ENCODE peak calls at places on chromosomes 3 and 15, in seven cellular contexts. One of them, this sample, is unnamed.
A peak's percentile ranks its signal among the peaks of the same experiment; 100 is the strongest.

GRCh38 chr15:58568157-58568571 is 136.4 kb downstream of the LIPC start:
- DNase-seq in HCT116: no peak
- DNase-seq in MM.1S: peak; percentile 22
- DNase-seq in GM23248: no peak
- DNase-seq in OCI-LY7: no peak
- DNase-seq in PC-9: peak; percentile 64
- DNase-seq in SK-N-SH: no peak
- DNase-seq in this sample: no peak

GRCh38 chr15:63985221-63986184 is 60.8 kb downstream of the DAPK2 start:
- DNase-seq in HCT116: no peak
- DNase-seq in MM.1S: no peak
- DNase-seq in GM23248: peak; percentile 41
- DNase-seq in OCI-LY7: no peak
- DNase-seq in PC-9: no peak
- DNase-seq in SK-N-SH: no peak
- DNase-seq in this sample: no peak

GRCh38 chr15:57440799-57441198 is 64.5 kb downstream of the CGNL1 start:
- DNase-seq in HCT116: no peak
- DNase-seq in MM.1S: peak; percentile 39
- DNase-seq in GM23248: peak; percentile 70
- DNase-seq in OCI-LY7: no peak
- DNase-seq in PC-9: no peak
- DNase-seq in SK-N-SH: no peak
- DNase-seq in this sample: no peak

GRCh38 chr3:122612706-122613105 is 35.3 kb downstream of the PARP15 start:
- DNase-seq in HCT116: no peak
- DNase-seq in MM.1S: no peak
- DNase-seq in GM23248: no peak
- DNase-seq in OCI-LY7: no peak
- DNase-seq in PC-9: no peak
- DNase-seq in SK-N-SH: no peak
- DNase-seq in this sample: no peak

GRCh38 chr3:160343132-160343531 is 55.9 kb downstream of the IFT80 start:
- DNase-seq in HCT116: no peak
- DNase-seq in MM.1S: peak; percentile 40
- DNase-seq in GM23248: peak; percentile 69
- DNase-seq in OCI-LY7: peak; percentile 23
- DNase-seq in PC-9: no peak
- DNase-seq in SK-N-SH: peak; percentile 5
- DNase-seq in this sample: peak; percentile 66

GRCh38 chr3:16329792-16330061 is 64.7 kb downstream of the OXNAD1 start:
- DNase-seq in HCT116: no peak
- DNase-seq in MM.1S: no peak
- DNase-seq in GM23248: no peak
- DNase-seq in OCI-LY7: no peak
- DNase-seq in PC-9: no peak
- DNase-seq in SK-N-SH: peak; percentile 54
- DNase-seq in this sample: no peak

GRCh38 chr3:3772920-3773319 is 26.3 kb upstream of the LRRN1 start:
- DNase-seq in HCT116: no peak
- DNase-seq in MM.1S: no peak
- DNase-seq in GM23248: no peak
- DNase-seq in OCI-LY7: no peak
- DNase-seq in PC-9: no peak
- DNase-seq in SK-N-SH: peak; percentile 47
- DNase-seq in this sample: no peak

GRCh38 chr3:170301404-170301803 is 56.1 kb upstream of the SKIL start:
- DNase-seq in HCT116: no peak
- DNase-seq in MM.1S: no peak
- DNase-seq in GM23248: peak; percentile 73
- DNase-seq in OCI-LY7: peak; percentile 7
- DNase-seq in PC-9: no peak
- DNase-seq in SK-N-SH: no peak
- DNase-seq in this sample: no peak

GRCh38 chr3:81581966-81582599 is 179.4 kb downstream of the GBE1 start:
- DNase-seq in HCT116: peak; percentile 15
- DNase-seq in MM.1S: peak; percentile 26
- DNase-seq in GM23248: peak; percentile 67
- DNase-seq in OCI-LY7: peak; percentile 34
- DNase-seq in PC-9: peak; percentile 24
- DNase-seq in SK-N-SH: peak; percentile 11
- DNase-seq in this sample: peak; percentile 82

GRCh38 chr15:62262305-62262941 is 97.3 kb upstream of the C2CD4B start:
- DNase-seq in HCT116: no peak
- DNase-seq in MM.1S: no peak
- DNase-seq in GM23248: no peak
- DNase-seq in OCI-LY7: no peak
- DNase-seq in PC-9: no peak
- DNase-seq in SK-N-SH: no peak
- DNase-seq in this sample: no peak

GRCh38 chr3:168024537-168024941 is 71.2 kb downstream of the GOLIM4 start:
- DNase-seq in HCT116: peak; percentile 82
- DNase-seq in MM.1S: peak; percentile 78
- DNase-seq in GM23248: peak; percentile 91
- DNase-seq in OCI-LY7: no peak
- DNase-seq in PC-9: peak; percentile 6
- DNase-seq in SK-N-SH: no peak
- DNase-seq in this sample: no peak

GRCh38 chr3:128006471-128007424 is 45.5 kb upstream of the SEC61A1 start:
- DNase-seq in HCT116: no peak
- DNase-seq in MM.1S: no peak
- DNase-seq in GM23248: peak; percentile 47
- DNase-seq in OCI-LY7: no peak
- DNase-seq in PC-9: no peak
- DNase-seq in SK-N-SH: peak; percentile 49
- DNase-seq in this sample: no peak

GRCh38 chr15:85414037-85414436 is 33.6 kb downstream of the AKAP13 start:
- DNase-seq in HCT116: no peak
- DNase-seq in MM.1S: no peak
- DNase-seq in GM23248: no peak
- DNase-seq in OCI-LY7: no peak
- DNase-seq in PC-9: no peak
- DNase-seq in SK-N-SH: no peak
- DNase-seq in this sample: no peak

GRCh38 chr3:114839476-114839875 is 307.6 kb downstream of the ZBTB20 start:
- DNase-seq in HCT116: no peak
- DNase-seq in MM.1S: no peak
- DNase-seq in GM23248: no peak
- DNase-seq in OCI-LY7: no peak
- DNase-seq in PC-9: no peak
- DNase-seq in SK-N-SH: no peak
- DNase-seq in this sample: no peak

GRCh38 chr3:106120334-106120733 is 251.5 kb upstream of the CBLB start:
- DNase-seq in HCT116: no peak
- DNase-seq in MM.1S: no peak
- DNase-seq in GM23248: peak; percentile 73
- DNase-seq in OCI-LY7: no peak
- DNase-seq in PC-9: no peak
- DNase-seq in SK-N-SH: no peak
- DNase-seq in this sample: no peak

GRCh38 chr15:65525622-65526021 is 4.6 kb upstream of the HACD3 start:
- DNase-seq in HCT116: no peak
- DNase-seq in MM.1S: no peak
- DNase-seq in GM23248: peak; percentile 36
- DNase-seq in OCI-LY7: no peak
- DNase-seq in PC-9: no peak
- DNase-seq in SK-N-SH: peak; percentile 24
- DNase-seq in this sample: no peak

GRCh38 chr15:94306700-94307650 is 75.6 kb downstream of the MCTP2 start:
- DNase-seq in HCT116: no peak
- DNase-seq in MM.1S: no peak
- DNase-seq in GM23248: peak; percentile 32
- DNase-seq in OCI-LY7: peak; percentile 91
- DNase-seq in PC-9: no peak
- DNase-seq in SK-N-SH: no peak
- DNase-seq in this sample: peak; percentile 61

GRCh38 chr15:90177012-90177411 is 24.1 kb upstream of the SEMA4B start:
- DNase-seq in HCT116: no peak
- DNase-seq in MM.1S: no peak
- DNase-seq in GM23248: no peak
- DNase-seq in OCI-LY7: no peak
- DNase-seq in PC-9: no peak
- DNase-seq in SK-N-SH: no peak
- DNase-seq in this sample: no peak

GRCh38 chr3:192570757-192571156 is 156.6 kb downstream of the FGF12 start:
- DNase-seq in HCT116: no peak
- DNase-seq in MM.1S: no peak
- DNase-seq in GM23248: peak; percentile 51
- DNase-seq in OCI-LY7: no peak
- DNase-seq in PC-9: no peak
- DNase-seq in SK-N-SH: no peak
- DNase-seq in this sample: no peak

GRCh38 chr15:81235781-81236507 is 39.3 kb downstream of the IL16 start:
- DNase-seq in HCT116: no peak
- DNase-seq in MM.1S: no peak
- DNase-seq in GM23248: peak; percentile 96
- DNase-seq in OCI-LY7: no peak
- DNase-seq in PC-9: no peak
- DNase-seq in SK-N-SH: no peak
- DNase-seq in this sample: no peak

GRCh38 chr15:40257656-40258450 is 19.0 kb downstream of the PAK6 start:
- DNase-seq in HCT116: no peak
- DNase-seq in MM.1S: no peak
- DNase-seq in GM23248: no peak
- DNase-seq in OCI-LY7: no peak
- DNase-seq in PC-9: peak; percentile 49
- DNase-seq in SK-N-SH: no peak
- DNase-seq in this sample: no peak

GRCh38 chr3:178275793-178276192 is 260.4 kb upstream of the KCNMB2 start:
- DNase-seq in HCT116: no peak
- DNase-seq in MM.1S: no peak
- DNase-seq in GM23248: peak; percentile 14
- DNase-seq in OCI-LY7: no peak
- DNase-seq in PC-9: no peak
- DNase-seq in SK-N-SH: no peak
- DNase-seq in this sample: no peak

GRCh38 chr3:194344012-194344411 is 7.1 kb downstream of the CPN2 start:
- DNase-seq in HCT116: peak; percentile 28
- DNase-seq in MM.1S: peak; percentile 73
- DNase-seq in GM23248: peak; percentile 68
- DNase-seq in OCI-LY7: peak; percentile 58
- DNase-seq in PC-9: peak; percentile 81
- DNase-seq in SK-N-SH: peak; percentile 91
- DNase-seq in this sample: peak; percentile 91

GRCh38 chr3:4981160-4981687 is 2.0 kb downstream of the BHLHE40 start:
- DNase-seq in HCT116: no peak
- DNase-seq in MM.1S: no peak
- DNase-seq in GM23248: peak; percentile 58
- DNase-seq in OCI-LY7: no peak
- DNase-seq in PC-9: no peak
- DNase-seq in SK-N-SH: no peak
- DNase-seq in this sample: no peak

GRCh38 chr3:147191795-147192385 is 214.5 kb downstream of the ZIC4 start:
- DNase-seq in HCT116: peak; percentile 68
- DNase-seq in MM.1S: peak; percentile 49
- DNase-seq in GM23248: peak; percentile 68
- DNase-seq in OCI-LY7: peak; percentile 36
- DNase-seq in PC-9: peak; percentile 25
- DNase-seq in SK-N-SH: peak; percentile 7
- DNase-seq in this sample: peak; percentile 76

GRCh38 chr3:78360849-78361248 is 1321.0 kb downstream of the ROBO2 start:
- DNase-seq in HCT116: no peak
- DNase-seq in MM.1S: no peak
- DNase-seq in GM23248: no peak
- DNase-seq in OCI-LY7: no peak
- DNase-seq in PC-9: no peak
- DNase-seq in SK-N-SH: no peak
- DNase-seq in this sample: no peak
- H3K9me2 ChIP-seq in HCT116: no peaks in the 10 kb centered on the region
- H3K9me2 ChIP-seq in MM.1S: no peaks in the 10 kb centered on the region
- H3K9me2 ChIP-seq in GM23248: no peaks in the 10 kb centered on the region
- H3K9me2 ChIP-seq in OCI-LY7: no peaks in the 10 kb centered on the region
- H3K9me2 ChIP-seq in PC-9: no peaks in the 10 kb centered on the region
- H3K9me2 ChIP-seq in SK-N-SH: no peaks in the 10 kb centered on the region
- H3K9me2 ChIP-seq in this sample: no peaks in the 10 kb centered on the region

GRCh38 chr15:47514251-47514652 is 203.1 kb upstream of the SEMA6D start:
- DNase-seq in HCT116: no peak
- DNase-seq in MM.1S: no peak
- DNase-seq in GM23248: peak; percentile 69
- DNase-seq in OCI-LY7: no peak
- DNase-seq in PC-9: no peak
- DNase-seq in SK-N-SH: no peak
- DNase-seq in this sample: no peak
- H3K27ac ChIP-seq in HCT116: no peak overlapping the region
- H3K27ac ChIP-seq in MM.1S: no peak overlapping the region
- H3K27ac ChIP-seq in GM23248: peak overlapping the region; percentile 22
- H3K27ac ChIP-seq in OCI-LY7: no peak overlapping the region
- H3K27ac ChIP-seq in PC-9: no peak overlapping the region
- H3K27ac ChIP-seq in SK-N-SH: no peak overlapping the region
- H3K27ac ChIP-seq in this sample: no peak overlapping the region

DNA sequence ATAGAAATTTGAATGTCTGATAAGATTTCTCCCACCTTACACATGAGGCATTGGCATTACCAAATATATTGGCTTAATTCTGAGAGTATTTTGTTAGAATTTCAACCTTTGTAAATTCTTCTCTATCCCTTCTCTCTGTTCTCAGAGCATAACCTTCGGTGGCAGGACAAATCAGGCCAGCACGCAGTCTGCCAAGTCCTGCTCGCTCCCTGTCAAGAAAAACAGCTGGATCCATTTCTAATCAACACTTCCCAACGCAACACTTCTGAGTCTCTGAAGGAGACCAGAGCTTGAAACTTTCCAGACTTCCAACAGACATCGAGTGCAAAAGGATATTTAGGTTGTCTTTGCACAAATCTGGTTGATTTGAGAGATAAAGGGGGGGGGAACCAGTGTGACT is 125.7 kb downstream of the SV2B start:
- DNase-seq in HCT116: no peak
- DNase-seq in MM.1S: no peak
- DNase-seq in GM23248: no peak
- DNase-seq in OCI-LY7: no peak
- DNase-seq in PC-9: no peak
- DNase-seq in SK-N-SH: no peak
- DNase-seq in this sample: no peak
- H3K9me2 ChIP-seq in HCT116: no peaks in the 10 kb centered on the region
- H3K9me2 ChIP-seq in MM.1S: no peaks in the 10 kb centered on the region
- H3K9me2 ChIP-seq in GM23248: no peaks in the 10 kb centered on the region
- H3K9me2 ChIP-seq in OCI-LY7: no peaks in the 10 kb centered on the region
- H3K9me2 ChIP-seq in PC-9: no peaks in the 10 kb centered on the region
- H3K9me2 ChIP-seq in SK-N-SH: no peaks in the 10 kb centered on the region
- H3K9me2 ChIP-seq in this sample: no peaks in the 10 kb centered on the region

DNA sequence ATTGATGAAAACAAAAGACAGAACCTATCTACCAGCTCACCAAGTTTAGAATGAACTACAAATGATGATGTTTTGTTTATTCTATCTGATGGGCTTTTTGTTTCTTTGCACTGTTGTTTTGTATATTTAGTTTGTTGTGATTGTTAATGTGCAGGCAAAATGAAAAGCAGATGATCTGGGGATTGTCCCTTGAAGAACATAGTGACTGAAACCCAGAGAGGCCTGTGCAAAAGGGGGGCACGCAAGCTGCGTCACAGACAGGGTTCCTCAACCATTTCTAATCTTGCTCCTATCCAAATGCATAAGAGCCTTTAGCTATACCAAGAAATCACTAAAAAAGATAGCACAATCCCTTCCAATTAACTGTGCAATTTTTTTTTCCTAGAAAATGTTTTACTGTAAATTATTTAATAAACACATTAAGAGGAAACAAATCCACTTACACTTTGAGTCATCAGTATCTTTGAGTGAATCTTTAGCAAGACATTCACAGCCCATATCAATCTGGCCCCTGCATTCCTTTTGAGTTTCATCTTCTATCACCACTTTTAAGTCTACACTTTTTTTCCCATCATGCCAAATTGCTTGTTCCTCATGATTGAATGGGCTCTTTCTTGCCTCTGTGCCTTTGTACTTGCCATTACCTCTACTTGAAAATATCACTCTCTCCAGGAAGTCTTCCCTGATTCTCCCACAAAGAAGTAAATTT is 220.3 kb downstream of the ATP8B4 start:
- DNase-seq in HCT116: no peak
- DNase-seq in MM.1S: no peak
- DNase-seq in GM23248: no peak
- DNase-seq in OCI-LY7: no peak
- DNase-seq in PC-9: no peak
- DNase-seq in SK-N-SH: no peak
- DNase-seq in this sample: no peak
- H3K27ac ChIP-seq in HCT116: no peak overlapping the region
- H3K27ac ChIP-seq in MM.1S: no peak overlapping the region
- H3K27ac ChIP-seq in GM23248: peak overlapping the region; percentile 92
- H3K27ac ChIP-seq in OCI-LY7: no peak overlapping the region
- H3K27ac ChIP-seq in PC-9: no peak overlapping the region
- H3K27ac ChIP-seq in SK-N-SH: no peak overlapping the region
- H3K27ac ChIP-seq in this sample: no peak overlapping the region